ENCODE peak calls at places on chromosomes 3 and 15, in five cellular contexts. One of them, this sample, is unnamed.

GRCh38 chr3:63942513-63942912 is 30.3 kb upstream of the SCAANT1 start:
- DNase-seq in Peyer's patch: no peak
- DNase-seq in transverse colon: no peak
- DNase-seq in uterus: no peak
- DNase-seq in lower lobe of right lung: no peak
- DNase-seq in this sample: no peak

GRCh38 chr3:23776352-23776891 is 29.3 kb upstream of the UBE2E1 start:
- DNase-seq in transverse colon: no peak
- DNase-seq in Peyer's patch: no peak
- DNase-seq in lower lobe of right lung: no peak
- DNase-seq in uterus: no peak
- DNase-seq in this sample: no peak

GRCh38 chr3:26921054-26921453 is 298.5 kb downstream of the LRRC3B start:
- DNase-seq in lower lobe of right lung: no peak
- DNase-seq in Peyer's patch: no peak
- DNase-seq in uterus: no peak
- DNase-seq in transverse colon: no peak
- DNase-seq in this sample: no peak

GRCh38 chr3:150249776-150250175 is 158.3 kb upstream of the TSC22D2 start:
- DNase-seq in lower lobe of right lung: no peak
- DNase-seq in Peyer's patch: no peak
- DNase-seq in transverse colon: no peak
- DNase-seq in uterus: no peak
- DNase-seq in this sample: no peak

GRCh38 chr15:84079885-84080777 is 155.4 kb upstream of the GOLGA6L4 start:
- DNase-seq in transverse colon: peak
- DNase-seq in uterus: no peak
- DNase-seq in lower lobe of right lung: peak
- DNase-seq in Peyer's patch: peak
- DNase-seq in this sample: peak

GRCh38 chr3:124352143-124352528 is 360.2 kb upstream of the ROPN1 start:
- DNase-seq in Peyer's patch: no peak
- DNase-seq in uterus: no peak
- DNase-seq in transverse colon: no peak
- DNase-seq in lower lobe of right lung: no peak
- DNase-seq in this sample: no peak

GRCh38 chr15:75416584-75416983 is 34.9 kb downstream of the SIN3A start:
- DNase-seq in Peyer's patch: no peak
- DNase-seq in uterus: no peak
- DNase-seq in lower lobe of right lung: no peak
- DNase-seq in transverse colon: no peak
- DNase-seq in this sample: no peak

GRCh38 chr3:172760406-172760805 is 9.9 kb downstream of the ECT2 start:
- DNase-seq in transverse colon: no peak
- DNase-seq in lower lobe of right lung: no peak
- DNase-seq in uterus: no peak
- DNase-seq in Peyer's patch: no peak
- DNase-seq in this sample: no peak

DNA sequence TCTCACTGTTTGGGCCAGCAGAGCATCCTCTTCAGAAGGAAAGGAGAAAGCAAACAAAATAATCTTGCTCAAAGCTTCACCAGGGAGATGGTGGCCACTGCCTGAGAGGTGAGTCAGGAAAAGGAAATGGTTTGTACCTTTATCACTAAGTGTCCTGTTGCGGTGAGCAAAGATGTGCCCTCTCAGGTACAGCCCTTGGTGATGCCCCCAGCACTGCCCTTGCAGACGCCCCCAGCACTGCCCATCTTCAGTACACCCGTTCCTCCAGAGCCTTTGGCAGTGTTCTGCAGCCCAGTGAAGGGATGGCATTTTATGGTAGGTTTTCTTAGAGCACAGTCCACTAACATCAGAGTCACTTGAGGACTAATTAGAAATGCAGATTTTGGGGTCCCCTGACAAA is 92.3 kb downstream of the ZNF621 start:
- DNase-seq in transverse colon: no peak
- DNase-seq in Peyer's patch: no peak
- DNase-seq in uterus: no peak
- DNase-seq in lower lobe of right lung: no peak
- DNase-seq in this sample: no peak
- H3K27ac ChIP-seq in transverse colon: no peak
- H3K27ac ChIP-seq in Peyer's patch: no peak
- H3K27ac ChIP-seq in uterus: no peak
- H3K27ac ChIP-seq in lower lobe of right lung: no peak
- H3K27ac ChIP-seq in this sample: no peak

GRCh38 chr3:105823149-105823866 is 45.5 kb downstream of the CBLB start:
- DNase-seq in uterus: no peak
- DNase-seq in Peyer's patch: no peak
- DNase-seq in transverse colon: no peak
- DNase-seq in lower lobe of right lung: no peak
- DNase-seq in this sample: no peak

GRCh38 chr3:105827101-105827634 is 41.6 kb downstream of the CBLB start:
- DNase-seq in Peyer's patch: no peak
- DNase-seq in uterus: no peak
- DNase-seq in transverse colon: no peak
- DNase-seq in lower lobe of right lung: no peak
- DNase-seq in this sample: no peak

GRCh38 chr3:105822171-105823123 is 46.4 kb downstream of the CBLB start:
- DNase-seq in Peyer's patch: no peak
- DNase-seq in lower lobe of right lung: no peak
- DNase-seq in transverse colon: no peak
- DNase-seq in uterus: no peak
- DNase-seq in this sample: no peak

GRCh38 chr3:105821433-105821832 is 47.4 kb downstream of the CBLB start:
- DNase-seq in lower lobe of right lung: no peak
- DNase-seq in transverse colon: no peak
- DNase-seq in uterus: no peak
- DNase-seq in Peyer's patch: no peak
- DNase-seq in this sample: no peak

GRCh38 chr3:105824129-105824528 is 44.7 kb downstream of the CBLB start:
- DNase-seq in uterus: no peak
- DNase-seq in Peyer's patch: no peak
- DNase-seq in transverse colon: no peak
- DNase-seq in lower lobe of right lung: no peak
- DNase-seq in this sample: no peak
- H3K27ac ChIP-seq in uterus: peak
- H3K27ac ChIP-seq in Peyer's patch: peak
- H3K27ac ChIP-seq in transverse colon: peak
- H3K27ac ChIP-seq in lower lobe of right lung: peak
- H3K27ac ChIP-seq in this sample: no peak

DNA sequence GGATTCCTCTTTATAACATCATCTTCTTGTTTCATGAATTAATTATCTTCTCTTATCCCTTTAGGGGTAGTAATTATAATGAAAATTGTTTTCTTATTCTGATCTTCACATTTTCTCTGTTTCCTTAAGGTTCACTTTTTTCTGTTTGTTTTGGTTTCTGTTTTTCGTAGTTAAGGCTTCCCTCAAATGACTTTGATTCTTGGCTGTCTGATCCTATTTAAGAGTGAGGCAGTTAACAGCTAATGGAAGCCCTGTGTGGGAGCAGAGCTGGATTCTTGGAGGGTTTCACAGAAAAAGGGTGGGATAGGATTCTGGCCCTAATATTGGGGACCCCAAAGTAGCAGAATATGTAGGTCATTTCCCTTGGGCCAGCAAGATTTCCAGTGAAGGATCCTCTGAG is 6.8 kb upstream of the AMOTL2 start:
- DNase-seq in Peyer's patch: no peak
- DNase-seq in lower lobe of right lung: no peak
- DNase-seq in transverse colon: no peak
- DNase-seq in uterus: no peak
- DNase-seq in this sample: no peak
- H3K27ac ChIP-seq in Peyer's patch: peak
- H3K27ac ChIP-seq in lower lobe of right lung: peak
- H3K27ac ChIP-seq in transverse colon: peak
- H3K27ac ChIP-seq in uterus: peak
- H3K27ac ChIP-seq in this sample: no peak

DNA sequence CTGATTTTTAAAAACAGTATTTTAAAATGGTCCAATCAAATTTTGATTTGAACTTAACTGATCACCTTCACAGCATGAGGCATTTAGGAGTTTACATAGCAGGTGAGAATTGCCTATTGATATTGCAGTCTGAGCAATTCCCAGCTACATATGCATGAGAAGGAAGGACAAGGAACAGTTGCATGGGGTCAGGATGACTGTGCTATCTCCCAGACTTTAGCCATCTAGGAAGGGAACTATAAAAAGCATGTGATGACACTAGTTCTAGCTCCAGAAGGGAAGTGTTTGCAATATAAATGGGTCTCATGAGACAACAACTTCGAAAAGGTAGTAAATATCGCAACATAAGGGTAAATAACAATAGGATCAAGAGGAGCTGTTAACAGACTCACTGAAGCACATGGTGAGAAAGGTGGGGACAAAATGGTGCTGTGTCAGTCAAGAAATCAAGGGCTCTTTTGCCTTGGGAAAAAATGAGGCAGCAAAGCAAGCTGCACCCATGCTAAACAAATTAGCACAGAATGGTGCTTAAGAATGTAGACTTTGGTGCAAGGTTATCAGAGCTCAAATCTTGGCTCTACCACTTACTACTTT is 90.4 kb upstream of the SLC2A2 start:
- DNase-seq in transverse colon: no peak
- DNase-seq in uterus: no peak
- DNase-seq in Peyer's patch: no peak
- DNase-seq in lower lobe of right lung: no peak
- DNase-seq in this sample: no peak
- H3K27ac ChIP-seq in transverse colon: no peak
- H3K27ac ChIP-seq in uterus: no peak
- H3K27ac ChIP-seq in Peyer's patch: no peak
- H3K27ac ChIP-seq in lower lobe of right lung: no peak
- H3K27ac ChIP-seq in this sample: no peak

GRCh38 chr3:146322216-146322615 is 71.3 kb upstream of the PLSCR4 start:
- DNase-seq in Peyer's patch: no peak
- DNase-seq in transverse colon: no peak
- DNase-seq in lower lobe of right lung: no peak
- DNase-seq in uterus: no peak
- DNase-seq in this sample: no peak

GRCh38 chr3:146326875-146327543 is 76.1 kb upstream of the PLSCR4 start:
- DNase-seq in uterus: peak
- DNase-seq in lower lobe of right lung: no peak
- DNase-seq in Peyer's patch: no peak
- DNase-seq in transverse colon: peak
- DNase-seq in this sample: no peak

GRCh38 chr3:146325170-146325569 is 74.3 kb upstream of the PLSCR4 start:
- DNase-seq in transverse colon: no peak
- DNase-seq in lower lobe of right lung: no peak
- DNase-seq in Peyer's patch: no peak
- DNase-seq in uterus: no peak
- DNase-seq in this sample: no peak
- H3K27ac ChIP-seq in transverse colon: no peak
- H3K27ac ChIP-seq in lower lobe of right lung: no peak
- H3K27ac ChIP-seq in Peyer's patch: no peak
- H3K27ac ChIP-seq in uterus: no peak
- H3K27ac ChIP-seq in this sample: no peak

GRCh38 chr15:64111679-64112050 is 15.9 kb downstream of the SNX1 start:
- DNase-seq in lower lobe of right lung: no peak
- DNase-seq in uterus: no peak
- DNase-seq in transverse colon: no peak
- DNase-seq in Peyer's patch: no peak
- DNase-seq in this sample: no peak
- H3K27ac ChIP-seq in lower lobe of right lung: no peak
- H3K27ac ChIP-seq in uterus: no peak
- H3K27ac ChIP-seq in transverse colon: no peak
- H3K27ac ChIP-seq in Peyer's patch: no peak
- H3K27ac ChIP-seq in this sample: no peak